ENCODE peak calls at places on chromosomes 4 and X, in five cellular contexts. One of them, this sample, is unnamed.

GRCh38 chrX:100409316-100410082 is 574 bp downstream of the PCDH19 start:
- DNase-seq in mesendoderm: no peak
- DNase-seq in trophoblast cell: no peak
- DNase-seq in mesenchymal stem cell: peak
- DNase-seq in IMR-90: no peak
- DNase-seq in this sample: no peak

GRCh38 chr4:26568446-26568994 is 15.4 kb upstream of the TBC1D19 start:
- DNase-seq in mesendoderm: peak
- DNase-seq in trophoblast cell: peak
- DNase-seq in mesenchymal stem cell: peak
- DNase-seq in IMR-90: peak
- DNase-seq in this sample: no peak

GRCh38 chrX:12447448-12448154 is 309.3 kb downstream of the FRMPD4 start:
- DNase-seq in mesendoderm: no peak
- DNase-seq in trophoblast cell: peak
- DNase-seq in mesenchymal stem cell: peak
- DNase-seq in IMR-90: peak
- DNase-seq in this sample: no peak

GRCh38 chrX:13829995-13830394 is 13.1 kb upstream of the GPM6B start:
- DNase-seq in mesendoderm: no peak
- DNase-seq in trophoblast cell: no peak
- DNase-seq in mesenchymal stem cell: no peak
- DNase-seq in IMR-90: no peak
- DNase-seq in this sample: no peak

GRCh38 chr4:3436798-3437581 is 4.8 kb upstream of the HGFAC start:
- DNase-seq in mesendoderm: no peak
- DNase-seq in trophoblast cell: peak
- DNase-seq in mesenchymal stem cell: peak
- DNase-seq in IMR-90: peak
- DNase-seq in this sample: no peak

GRCh38 chr4:2083116-2083825 is 24.1 kb downstream of the NAT8L start:
- DNase-seq in mesendoderm: no peak
- DNase-seq in trophoblast cell: no peak
- DNase-seq in mesenchymal stem cell: no peak
- DNase-seq in IMR-90: no peak
- DNase-seq in this sample: no peak

GRCh38 chrX:104972737-104973136 is 247.8 kb downstream of the TEX13A start:
- DNase-seq in mesendoderm: no peak
- DNase-seq in trophoblast cell: no peak
- DNase-seq in mesenchymal stem cell: no peak
- DNase-seq in IMR-90: no peak
- DNase-seq in this sample: no peak

GRCh38 chr4:78432896-78433295 is 118.7 kb upstream of the ANXA3 start:
- DNase-seq in mesendoderm: peak
- DNase-seq in trophoblast cell: peak
- DNase-seq in mesenchymal stem cell: peak
- DNase-seq in IMR-90: peak
- DNase-seq in this sample: no peak

GRCh38 chrX:56728321-56728720 is 722 bp upstream of the NBDY start:
- DNase-seq in mesendoderm: no peak
- DNase-seq in trophoblast cell: no peak
- DNase-seq in mesenchymal stem cell: no peak
- DNase-seq in IMR-90: no peak
- DNase-seq in this sample: no peak

GRCh38 chr4:99815597-99816011 is 1.0 kb upstream of the DAPP1 start:
- DNase-seq in mesendoderm: no peak
- DNase-seq in trophoblast cell: peak
- DNase-seq in mesenchymal stem cell: peak
- DNase-seq in IMR-90: peak
- DNase-seq in this sample: no peak

GRCh38 chr4:20359692-20360091 is 108.0 kb downstream of the SLIT2 start:
- DNase-seq in mesendoderm: no peak
- DNase-seq in trophoblast cell: no peak
- DNase-seq in mesenchymal stem cell: no peak
- DNase-seq in IMR-90: no peak
- DNase-seq in this sample: no peak

GRCh38 chr4:38943355-38943754 is 75.7 kb downstream of the FAM114A1 start:
- DNase-seq in mesendoderm: no peak
- DNase-seq in trophoblast cell: no peak
- DNase-seq in mesenchymal stem cell: peak
- DNase-seq in IMR-90: peak
- DNase-seq in this sample: no peak

GRCh38 chrX:118228456-118228855 is 111.8 kb upstream of the KLHL13 start:
- DNase-seq in mesendoderm: no peak
- DNase-seq in trophoblast cell: no peak
- DNase-seq in mesenchymal stem cell: no peak
- DNase-seq in IMR-90: no peak
- DNase-seq in this sample: no peak

GRCh38 chr4:1169171-1169671 is 3.2 kb downstream of the SPON2 start:
- DNase-seq in mesendoderm: no peak
- DNase-seq in trophoblast cell: no peak
- DNase-seq in mesenchymal stem cell: peak
- DNase-seq in IMR-90: no peak
- DNase-seq in this sample: no peak

GRCh38 chr4:123743821-123744220 is 347.2 kb downstream of the SPRY1 start:
- DNase-seq in mesendoderm: no peak
- DNase-seq in trophoblast cell: no peak
- DNase-seq in mesenchymal stem cell: no peak
- DNase-seq in IMR-90: no peak
- DNase-seq in this sample: no peak

GRCh38 chr4:94947681-94948108 is 189.9 kb downstream of the BMPR1B start:
- DNase-seq in mesendoderm: peak
- DNase-seq in trophoblast cell: peak
- DNase-seq in mesenchymal stem cell: no peak
- DNase-seq in IMR-90: no peak
- DNase-seq in this sample: no peak

GRCh38 chr4:120769227-120769626 is 153.3 kb downstream of the PRDM5 start:
- DNase-seq in mesendoderm: peak
- DNase-seq in trophoblast cell: no peak
- DNase-seq in mesenchymal stem cell: peak
- DNase-seq in IMR-90: peak
- DNase-seq in this sample: no peak

GRCh38 chrX:22313757-22314156 is 41.0 kb downstream of the CBLL2 start:
- DNase-seq in mesendoderm: peak
- DNase-seq in trophoblast cell: no peak
- DNase-seq in mesenchymal stem cell: peak
- DNase-seq in IMR-90: no peak
- DNase-seq in this sample: no peak

GRCh38 chr4:702618-703048 is 3.0 kb upstream of the PCGF3 start:
- DNase-seq in mesendoderm: no peak
- DNase-seq in trophoblast cell: no peak
- DNase-seq in mesenchymal stem cell: no peak
- DNase-seq in IMR-90: no peak
- DNase-seq in this sample: no peak

GRCh38 chr4:82680834-82681233 is 117.8 kb downstream of the SCD5 start:
- DNase-seq in mesendoderm: no peak
- DNase-seq in trophoblast cell: no peak
- DNase-seq in mesenchymal stem cell: peak
- DNase-seq in IMR-90: no peak
- DNase-seq in this sample: no peak

GRCh38 chr4:174746710-174747109 is 82.3 kb downstream of the GLRA3 start:
- DNase-seq in mesendoderm: no peak
- DNase-seq in trophoblast cell: no peak
- DNase-seq in mesenchymal stem cell: no peak
- DNase-seq in IMR-90: no peak
- DNase-seq in this sample: no peak

GRCh38 chrX:45143455-45143854 is 57.2 kb downstream of the DIPK2B start:
- DNase-seq in mesendoderm: no peak
- DNase-seq in trophoblast cell: no peak
- DNase-seq in mesenchymal stem cell: no peak
- DNase-seq in IMR-90: no peak
- DNase-seq in this sample: no peak

GRCh38 chr4:88040707-88041106 is 33.3 kb downstream of the PKD2 start:
- DNase-seq in mesendoderm: no peak
- DNase-seq in trophoblast cell: no peak
- DNase-seq in mesenchymal stem cell: no peak
- DNase-seq in IMR-90: no peak
- DNase-seq in this sample: no peak

GRCh38 chrX:106802388-106803275 is at the start of gene TBC1D8B:
- DNase-seq in mesendoderm: peak
- DNase-seq in trophoblast cell: peak
- DNase-seq in mesenchymal stem cell: peak
- DNase-seq in IMR-90: peak
- DNase-seq in this sample: peak

GRCh38 chrX:154373340-154374306 is 811 bp downstream of the FLNA start:
- DNase-seq in mesendoderm: peak
- DNase-seq in trophoblast cell: peak
- DNase-seq in mesenchymal stem cell: peak
- DNase-seq in IMR-90: peak
- DNase-seq in this sample: no peak

GRCh38 chrX:154370300-154370881 is 4.0 kb downstream of the FLNA start:
- DNase-seq in mesendoderm: no peak
- DNase-seq in trophoblast cell: no peak
- DNase-seq in mesenchymal stem cell: no peak
- DNase-seq in IMR-90: no peak
- DNase-seq in this sample: no peak

GRCh38 chrX:154370882-154371770 is 3.3 kb downstream of the FLNA start:
- DNase-seq in mesendoderm: peak
- DNase-seq in trophoblast cell: peak
- DNase-seq in mesenchymal stem cell: peak
- DNase-seq in IMR-90: peak
- DNase-seq in this sample: peak

GRCh38 chrX:154372612-154373022 is 1.8 kb downstream of the FLNA start:
- DNase-seq in mesendoderm: peak
- DNase-seq in trophoblast cell: no peak
- DNase-seq in mesenchymal stem cell: peak
- DNase-seq in IMR-90: peak
- DNase-seq in this sample: no peak

GRCh38 chrX:154371771-154372300 is 2.6 kb downstream of the FLNA start:
- DNase-seq in mesendoderm: no peak
- DNase-seq in trophoblast cell: no peak
- DNase-seq in mesenchymal stem cell: no peak
- DNase-seq in IMR-90: no peak
- DNase-seq in this sample: no peak
- H3K9ac ChIP-seq in mesendoderm: peak
- H3K9ac ChIP-seq in trophoblast cell: peak
- H3K9ac ChIP-seq in mesenchymal stem cell: peak
- H3K9ac ChIP-seq in IMR-90: peak
- H3K9ac ChIP-seq in this sample: peak

GRCh38 chrX:30806187-30806728 is 82.8 kb downstream of the TAB3 start:
- DNase-seq in mesendoderm: no peak
- DNase-seq in trophoblast cell: no peak
- DNase-seq in mesenchymal stem cell: no peak
- DNase-seq in IMR-90: no peak
- DNase-seq in this sample: no peak
- H3K23ac ChIP-seq in mesendoderm: no peak
- H3K23ac ChIP-seq in trophoblast cell: no peak
- H3K23ac ChIP-seq in mesenchymal stem cell: no peak
- H3K23ac ChIP-seq in IMR-90: no peak
- H3K23ac ChIP-seq in this sample: peak

GRCh38 chrX:154429708-154430107 is 1.2 kb downstream of the ATP6AP1 start:
- DNase-seq in mesendoderm: no peak
- DNase-seq in trophoblast cell: no peak
- DNase-seq in mesenchymal stem cell: no peak
- DNase-seq in IMR-90: no peak
- DNase-seq in this sample: no peak
- H3K9ac ChIP-seq in mesendoderm: no peak
- H3K9ac ChIP-seq in trophoblast cell: no peak
- H3K9ac ChIP-seq in mesenchymal stem cell: peak
- H3K9ac ChIP-seq in IMR-90: no peak
- H3K9ac ChIP-seq in this sample: no peak

GRCh38 chr4:8404791-8405515 is 35.6 kb downstream of the ACOX3 start:
- DNase-seq in mesendoderm: no peak
- DNase-seq in trophoblast cell: no peak
- DNase-seq in mesenchymal stem cell: no peak
- DNase-seq in IMR-90: no peak
- DNase-seq in this sample: no peak
- H3K23ac ChIP-seq in mesendoderm: no peak
- H3K23ac ChIP-seq in trophoblast cell: no peak
- H3K23ac ChIP-seq in mesenchymal stem cell: no peak
- H3K23ac ChIP-seq in IMR-90: no peak
- H3K23ac ChIP-seq in this sample: no peak

DNA sequence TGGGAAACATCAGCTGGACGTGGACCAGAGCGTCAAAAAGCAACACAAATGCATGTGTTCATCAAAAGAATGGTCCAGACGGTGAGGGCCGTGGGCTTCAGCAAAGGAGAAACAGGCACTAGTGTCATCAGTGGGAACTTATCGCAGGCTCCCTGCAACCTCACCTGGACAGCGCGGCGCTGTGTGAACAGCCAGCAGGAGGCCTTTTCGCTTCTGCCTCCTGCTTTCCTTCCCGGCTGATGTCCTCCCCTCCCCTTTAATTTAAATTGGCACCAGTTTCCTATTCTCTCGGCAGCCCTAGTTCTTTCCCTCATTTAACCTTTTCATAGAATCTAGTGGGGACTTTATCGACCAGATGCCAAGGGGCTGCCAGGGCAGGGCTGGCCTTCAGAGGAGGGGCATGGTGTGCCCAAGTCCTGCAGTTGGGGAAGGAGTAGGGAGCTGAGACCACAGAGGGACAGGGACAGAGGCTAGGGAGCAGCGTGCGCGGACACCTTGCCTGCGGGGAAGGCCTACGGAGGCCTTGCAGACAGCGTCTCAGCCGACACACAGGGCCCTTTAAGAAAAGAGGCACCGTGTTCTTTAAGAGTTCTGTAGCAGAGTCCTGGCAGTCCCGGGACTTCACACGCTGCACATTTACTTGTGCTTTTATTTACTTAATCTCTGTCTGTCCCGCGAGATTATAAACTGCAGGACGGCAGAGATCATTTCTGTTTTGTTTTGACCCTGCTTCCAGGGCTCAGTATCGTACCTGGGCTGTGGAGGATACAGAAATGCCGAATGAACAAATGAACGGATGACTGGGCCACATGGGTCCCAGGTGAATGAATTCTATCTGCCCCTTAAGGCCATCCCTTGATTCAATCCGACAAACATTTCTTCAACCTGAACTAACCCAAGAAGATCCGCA is 8.4 kb upstream of the SORBS2 start:
- DNase-seq in mesendoderm: no peak
- DNase-seq in trophoblast cell: no peak
- DNase-seq in mesenchymal stem cell: no peak
- DNase-seq in IMR-90: no peak
- DNase-seq in this sample: no peak
- H3K9ac ChIP-seq in mesendoderm: no peak
- H3K9ac ChIP-seq in trophoblast cell: no peak
- H3K9ac ChIP-seq in mesenchymal stem cell: no peak
- H3K9ac ChIP-seq in IMR-90: no peak
- H3K9ac ChIP-seq in this sample: no peak

DNA sequence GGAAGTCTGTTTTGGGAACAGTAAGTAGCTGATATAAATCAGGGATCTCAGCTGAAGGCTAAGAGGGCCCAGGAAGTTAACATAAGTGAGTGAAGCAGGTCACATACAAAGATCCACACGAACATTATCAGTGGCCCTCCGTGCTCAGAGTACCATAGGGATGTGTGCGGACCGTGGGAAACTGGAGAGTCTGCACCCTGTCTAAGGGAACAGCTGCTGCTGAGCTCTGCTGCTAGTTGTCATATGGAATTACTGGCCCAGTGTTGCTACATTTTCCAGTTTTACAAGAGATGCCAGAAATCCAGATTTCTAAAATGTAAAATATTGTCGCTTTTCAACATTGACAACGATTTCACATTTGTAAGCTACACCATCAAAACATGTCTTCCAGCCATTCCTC is 90.5 kb downstream of the RTL5 start:
- DNase-seq in mesendoderm: no peak
- DNase-seq in trophoblast cell: no peak
- DNase-seq in mesenchymal stem cell: no peak
- DNase-seq in IMR-90: no peak
- DNase-seq in this sample: no peak
- H3K23ac ChIP-seq in mesendoderm: no peak
- H3K23ac ChIP-seq in trophoblast cell: no peak
- H3K23ac ChIP-seq in mesenchymal stem cell: no peak
- H3K23ac ChIP-seq in IMR-90: no peak
- H3K23ac ChIP-seq in this sample: no peak

This sample was measured in neuronal stem cell.